ENCODE peak calls at places on chromosomes 13 and 19, in eight cellular contexts. One of them, this sample, is unnamed.

GRCh38 chr13:73223372-73223781 is 164.6 kb downstream of the KLF5 start:
- DNase-seq in fibroblast of the aortic adventitia: no peak
- DNase-seq in HL-60: no peak
- DNase-seq in AG10803: no peak
- DNase-seq in heart right ventricle: no peak
- DNase-seq in Calu3: no peak
- DNase-seq in AG09319: no peak
- DNase-seq in kidney: no peak
- DNase-seq in this sample: no peak

GRCh38 chr13:33825083-33825482 is 7.1 kb downstream of the RFC3 start:
- DNase-seq in kidney: no peak
- DNase-seq in Calu3: no peak
- DNase-seq in fibroblast of the aortic adventitia: no peak
- DNase-seq in AG09319: no peak
- DNase-seq in heart right ventricle: no peak
- DNase-seq in HL-60: no peak
- DNase-seq in AG10803: no peak
- DNase-seq in this sample: no peak

GRCh38 chr13:46795321-46795720 is 1.6 kb downstream of the ESD start:
- DNase-seq in AG09319: no peak
- DNase-seq in kidney: no peak
- DNase-seq in heart right ventricle: no peak
- DNase-seq in Calu3: no peak
- DNase-seq in AG10803: no peak
- DNase-seq in HL-60: no peak
- DNase-seq in fibroblast of the aortic adventitia: no peak
- DNase-seq in this sample: no peak

GRCh38 chr13:75489502-75490263 is 7.7 kb upstream of the TBC1D4 start:
- DNase-seq in heart right ventricle: no peak
- DNase-seq in kidney: no peak
- DNase-seq in HL-60: peak
- DNase-seq in fibroblast of the aortic adventitia: peak
- DNase-seq in AG10803: peak
- DNase-seq in Calu3: peak
- DNase-seq in AG09319: peak
- DNase-seq in this sample: peak

GRCh38 chr19:45352471-45352870 is 11.9 kb downstream of the KLC3 start:
- DNase-seq in HL-60: no peak
- DNase-seq in heart right ventricle: no peak
- DNase-seq in Calu3: no peak
- DNase-seq in kidney: no peak
- DNase-seq in fibroblast of the aortic adventitia: no peak
- DNase-seq in AG10803: no peak
- DNase-seq in AG09319: no peak
- DNase-seq in this sample: no peak

GRCh38 chr19:4089400-4089908 is 22.8 kb upstream of the ZBTB7A start:
- DNase-seq in AG10803: no peak
- DNase-seq in AG09319: no peak
- DNase-seq in Calu3: no peak
- DNase-seq in fibroblast of the aortic adventitia: no peak
- DNase-seq in heart right ventricle: no peak
- DNase-seq in kidney: peak
- DNase-seq in HL-60: peak
- DNase-seq in this sample: no peak

GRCh38 chr13:54091884-54092283 is 1063.3 kb downstream of the OLFM4 start:
- DNase-seq in fibroblast of the aortic adventitia: no peak
- DNase-seq in HL-60: no peak
- DNase-seq in heart right ventricle: no peak
- DNase-seq in AG09319: no peak
- DNase-seq in kidney: peak
- DNase-seq in Calu3: no peak
- DNase-seq in AG10803: no peak
- DNase-seq in this sample: no peak

GRCh38 chr13:33958964-33959363 is 141.0 kb downstream of the RFC3 start:
- DNase-seq in Calu3: no peak
- DNase-seq in kidney: no peak
- DNase-seq in HL-60: no peak
- DNase-seq in AG09319: no peak
- DNase-seq in fibroblast of the aortic adventitia: no peak
- DNase-seq in AG10803: no peak
- DNase-seq in heart right ventricle: no peak
- DNase-seq in this sample: no peak

GRCh38 chr13:73065665-73066350 is 7.0 kb downstream of the KLF5 start:
- DNase-seq in fibroblast of the aortic adventitia: no peak
- DNase-seq in HL-60: no peak
- DNase-seq in Calu3: no peak
- DNase-seq in kidney: no peak
- DNase-seq in AG09319: no peak
- DNase-seq in heart right ventricle: no peak
- DNase-seq in AG10803: no peak
- DNase-seq in this sample: no peak

GRCh38 chr19:7771072-7771471 is 8.0 kb downstream of the CLEC4M start:
- DNase-seq in heart right ventricle: no peak
- DNase-seq in AG10803: no peak
- DNase-seq in kidney: peak
- DNase-seq in HL-60: no peak
- DNase-seq in Calu3: no peak
- DNase-seq in AG09319: no peak
- DNase-seq in fibroblast of the aortic adventitia: no peak
- DNase-seq in this sample: no peak

GRCh38 chr13:113561417-113562084 is 23.0 kb upstream of the TFDP1 start:
- DNase-seq in Calu3: no peak
- DNase-seq in AG09319: no peak
- DNase-seq in HL-60: no peak
- DNase-seq in fibroblast of the aortic adventitia: no peak
- DNase-seq in kidney: peak
- DNase-seq in AG10803: no peak
- DNase-seq in heart right ventricle: no peak
- DNase-seq in this sample: peak

GRCh38 chr13:37680137-37680536 is 81.6 kb upstream of the POSTN start:
- DNase-seq in AG10803: no peak
- DNase-seq in Calu3: no peak
- DNase-seq in HL-60: no peak
- DNase-seq in heart right ventricle: no peak
- DNase-seq in AG09319: no peak
- DNase-seq in kidney: no peak
- DNase-seq in fibroblast of the aortic adventitia: no peak
- DNase-seq in this sample: no peak

GRCh38 chr19:42284066-42284501 is 15.0 kb downstream of the CIC start:
- DNase-seq in heart right ventricle: peak
- DNase-seq in AG09319: peak
- DNase-seq in AG10803: peak
- DNase-seq in fibroblast of the aortic adventitia: peak
- DNase-seq in Calu3: peak
- DNase-seq in HL-60: peak
- DNase-seq in kidney: peak
- DNase-seq in this sample: peak

GRCh38 chr13:94825507-94825906 is 113.2 kb upstream of the SOX21 start:
- DNase-seq in heart right ventricle: peak
- DNase-seq in AG09319: no peak
- DNase-seq in fibroblast of the aortic adventitia: peak
- DNase-seq in Calu3: no peak
- DNase-seq in AG10803: peak
- DNase-seq in HL-60: no peak
- DNase-seq in kidney: peak
- DNase-seq in this sample: peak

GRCh38 chr13:51935326-51936171 is 73.8 kb downstream of the CCDC70 start:
- DNase-seq in AG09319: no peak
- DNase-seq in heart right ventricle: no peak
- DNase-seq in AG10803: no peak
- DNase-seq in HL-60: peak
- DNase-seq in fibroblast of the aortic adventitia: no peak
- DNase-seq in kidney: no peak
- DNase-seq in Calu3: peak
- DNase-seq in this sample: peak

GRCh38 chr13:110012102-110012739 is 225.8 kb upstream of the IRS2 start:
- DNase-seq in fibroblast of the aortic adventitia: peak
- DNase-seq in AG10803: peak
- DNase-seq in AG09319: peak
- DNase-seq in heart right ventricle: no peak
- DNase-seq in HL-60: no peak
- DNase-seq in Calu3: peak
- DNase-seq in kidney: no peak
- DNase-seq in this sample: no peak

GRCh38 chr19:18253716-18254115 is 20.5 kb downstream of the IQCN start:
- DNase-seq in heart right ventricle: no peak
- DNase-seq in Calu3: peak
- DNase-seq in AG10803: no peak
- DNase-seq in HL-60: peak
- DNase-seq in fibroblast of the aortic adventitia: no peak
- DNase-seq in kidney: peak
- DNase-seq in AG09319: no peak
- DNase-seq in this sample: peak

GRCh38 chr19:8036438-8037099 is 16.0 kb upstream of the CCL25 start:
- DNase-seq in AG10803: no peak
- DNase-seq in AG09319: no peak
- DNase-seq in heart right ventricle: no peak
- DNase-seq in HL-60: no peak
- DNase-seq in fibroblast of the aortic adventitia: no peak
- DNase-seq in kidney: no peak
- DNase-seq in Calu3: no peak
- DNase-seq in this sample: no peak

GRCh38 chr13:98530236-98530635 is 46.7 kb downstream of the STK24 start:
- DNase-seq in kidney: no peak
- DNase-seq in fibroblast of the aortic adventitia: no peak
- DNase-seq in AG09319: no peak
- DNase-seq in Calu3: no peak
- DNase-seq in heart right ventricle: no peak
- DNase-seq in HL-60: no peak
- DNase-seq in AG10803: no peak
- DNase-seq in this sample: no peak

GRCh38 chr19:39196860-39197562 is at the start of gene NCCRP1:
- DNase-seq in fibroblast of the aortic adventitia: no peak
- DNase-seq in AG10803: no peak
- DNase-seq in HL-60: no peak
- DNase-seq in AG09319: no peak
- DNase-seq in Calu3: no peak
- DNase-seq in heart right ventricle: no peak
- DNase-seq in kidney: no peak
- DNase-seq in this sample: no peak

GRCh38 chr19:50628146-50628545 is 11.5 kb downstream of the SYT3 start:
- DNase-seq in HL-60: no peak
- DNase-seq in Calu3: no peak
- DNase-seq in fibroblast of the aortic adventitia: no peak
- DNase-seq in heart right ventricle: no peak
- DNase-seq in kidney: no peak
- DNase-seq in AG09319: no peak
- DNase-seq in AG10803: no peak
- DNase-seq in this sample: no peak
- TF ChIP-seq CTCF in HL-60: no peak
- TF ChIP-seq CTCF in Calu3: no peak
- TF ChIP-seq CTCF in fibroblast of the aortic adventitia: no peak
- TF ChIP-seq CTCF in heart right ventricle: no peak
- TF ChIP-seq CTCF in kidney: no peak
- TF ChIP-seq CTCF in AG09319: no peak
- TF ChIP-seq CTCF in AG10803: no peak
- TF ChIP-seq CTCF in this sample: no peak

GRCh38 chr13:20258208-20258962 is 26.3 kb upstream of the GJB6 start:
- DNase-seq in HL-60: no peak
- DNase-seq in AG10803: no peak
- DNase-seq in heart right ventricle: no peak
- DNase-seq in fibroblast of the aortic adventitia: no peak
- DNase-seq in kidney: no peak
- DNase-seq in Calu3: no peak
- DNase-seq in AG09319: no peak
- DNase-seq in this sample: no peak
- TF ChIP-seq CTCF in HL-60: no peak
- TF ChIP-seq CTCF in AG10803: no peak
- TF ChIP-seq CTCF in heart right ventricle: no peak
- TF ChIP-seq CTCF in fibroblast of the aortic adventitia: no peak
- TF ChIP-seq CTCF in kidney: no peak
- TF ChIP-seq CTCF in Calu3: no peak
- TF ChIP-seq CTCF in AG09319: no peak
- TF ChIP-seq CTCF in this sample: no peak

DNA sequence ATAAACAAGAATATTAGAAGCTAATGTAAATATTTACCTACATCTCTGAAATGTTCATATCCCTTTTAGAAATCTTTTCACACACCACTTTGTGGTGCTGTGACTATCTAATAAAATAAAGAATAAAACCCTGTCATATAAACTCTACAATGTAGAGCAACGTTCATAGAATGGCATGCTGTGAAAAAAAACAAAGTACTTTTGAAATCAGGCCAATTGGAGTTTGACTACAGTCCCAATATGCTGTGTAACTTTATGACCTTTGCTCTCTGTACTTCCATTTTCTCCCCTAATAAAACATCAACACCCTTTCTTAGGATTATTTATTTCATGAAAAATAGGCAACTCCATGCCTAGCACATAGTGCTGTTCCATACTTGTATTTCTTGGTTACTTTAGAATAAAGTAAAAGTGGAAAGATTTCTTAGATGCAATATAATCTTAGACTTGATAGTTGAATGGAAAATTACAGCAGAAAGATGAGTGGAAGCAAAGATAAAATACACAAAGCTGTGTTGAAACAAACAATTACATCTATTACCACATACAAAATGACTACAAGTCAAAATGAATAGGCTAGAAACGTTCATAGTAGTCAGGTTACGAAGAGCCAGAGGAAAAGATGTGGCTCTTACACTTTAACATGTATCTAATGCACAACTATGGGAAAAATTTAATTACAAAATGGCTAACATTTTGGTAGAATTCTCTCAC is 613.2 kb upstream of the SLITRK5 start:
- DNase-seq in fibroblast of the aortic adventitia: no peak
- DNase-seq in kidney: no peak
- DNase-seq in AG09319: no peak
- DNase-seq in HL-60: no peak
- DNase-seq in Calu3: no peak
- DNase-seq in AG10803: no peak
- DNase-seq in heart right ventricle: no peak
- DNase-seq in this sample: no peak
- TF ChIP-seq CTCF in fibroblast of the aortic adventitia: no peak
- TF ChIP-seq CTCF in kidney: no peak
- TF ChIP-seq CTCF in AG09319: no peak
- TF ChIP-seq CTCF in HL-60: no peak
- TF ChIP-seq CTCF in Calu3: no peak
- TF ChIP-seq CTCF in AG10803: no peak
- TF ChIP-seq CTCF in heart right ventricle: no peak
- TF ChIP-seq CTCF in this sample: no peak

DNA sequence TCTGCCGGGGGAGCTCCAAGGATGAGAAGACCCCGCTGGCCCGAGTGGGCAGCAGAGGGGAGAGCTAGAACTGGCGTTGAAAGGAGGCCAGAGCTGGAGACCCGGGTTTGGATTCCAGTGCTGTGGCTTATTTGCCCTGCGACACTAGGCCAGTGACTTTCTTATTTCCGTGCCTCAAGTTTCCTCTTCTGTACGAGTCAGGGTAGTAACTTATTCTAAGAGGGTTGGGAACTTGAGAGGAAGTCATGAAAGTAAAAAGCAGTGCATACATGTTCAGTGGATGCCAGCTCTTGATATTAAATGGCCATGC is 670 bp downstream of the FAM32A start:
- DNase-seq in kidney: no peak
- DNase-seq in AG10803: peak
- DNase-seq in AG09319: no peak
- DNase-seq in HL-60: peak
- DNase-seq in heart right ventricle: no peak
- DNase-seq in fibroblast of the aortic adventitia: no peak
- DNase-seq in Calu3: no peak
- DNase-seq in this sample: no peak
- TF ChIP-seq CTCF in kidney: no peak
- TF ChIP-seq CTCF in AG10803: no peak
- TF ChIP-seq CTCF in AG09319: peak
- TF ChIP-seq CTCF in HL-60: no peak
- TF ChIP-seq CTCF in heart right ventricle: peak
- TF ChIP-seq CTCF in fibroblast of the aortic adventitia: peak
- TF ChIP-seq CTCF in Calu3: no peak
- TF ChIP-seq CTCF in this sample: peak

GRCh38 chr19:11963566-11964355 is 1.1 kb upstream of the ZNF763 start:
- DNase-seq in HL-60: peak
- DNase-seq in kidney: peak
- DNase-seq in heart right ventricle: peak
- DNase-seq in AG09319: peak
- DNase-seq in AG10803: peak
- DNase-seq in Calu3: peak
- DNase-seq in fibroblast of the aortic adventitia: peak
- DNase-seq in this sample: peak
- TF ChIP-seq CTCF in HL-60: peak
- TF ChIP-seq CTCF in kidney: peak
- TF ChIP-seq CTCF in heart right ventricle: peak
- TF ChIP-seq CTCF in AG09319: peak
- TF ChIP-seq CTCF in AG10803: peak
- TF ChIP-seq CTCF in Calu3: no peak
- TF ChIP-seq CTCF in fibroblast of the aortic adventitia: peak
- TF ChIP-seq CTCF in this sample: peak